ENCODE peak calls at places on chromosomes 2 and 18, in four cellular contexts. N, U, W and I are unnamed samples.

GRCh38 chr2:6826081-6826913 is 39.4 kb downstream of the CMPK2 start:
- DNase-seq in N (peak; percentile 19), U (peak; percentile 7), W (peak; percentile 49), I (peak; percentile 91)

GRCh38 chr2:147025611-147026010 is 819.2 kb upstream of the ACVR2A start:
- DNase-seq in N (no peak), U (no peak), W (peak; percentile 58), I (peak; percentile 83)

GRCh38 chr2:20650412-20650879 is 452 bp downstream of the HS1BP3 start:
- DNase-seq in N (no peak), U (peak; percentile 47), W (peak; percentile 59), I (peak; percentile 56)

GRCh38 chr2:96103906-96104861 is 12.2 kb downstream of the ADRA2B start:
- DNase-seq in N (no peak), U (no peak), W (no peak), I (no peak)

GRCh38 chr2:48092846-48093498 is 186.7 kb upstream of the FBXO11 start:
- DNase-seq in N (no peak), U (no peak), W (peak; percentile 22), I (no peak)

GRCh38 chr18:59957957-59958356 is 58.2 kb downstream of the PMAIP1 start:
- DNase-seq in N (no peak), U (no peak), W (peak; percentile 42), I (peak; percentile 51)

GRCh38 chr18:55950379-55951166 is 362.6 kb upstream of the TCF4 start:
- DNase-seq in N (no peak), U (no peak), W (no peak), I (no peak)

GRCh38 chr2:240832205-240832727 is 12.2 kb upstream of the KIF1A start:
- DNase-seq in N (peak; percentile 96), U (peak; percentile 92), W (peak; percentile 86), I (peak; percentile 93)

GRCh38 chr18:27977009-27977408 is 199.9 kb downstream of the CDH2 start:
- DNase-seq in N (no peak), U (no peak), W (no peak), I (no peak)

GRCh38 chr2:241000831-241001321 is 2.5 kb downstream of the SNED1 start:
- DNase-seq in N (no peak), U (no peak), W (no peak), I (no peak)